ENCODE peak calls at places on chromosomes 11 and 22, in seven cellular contexts. O is fibroblast of lung; J is fibroblast of pulmonary artery; T is heart right ventricle; G is esophagus squamous epithelium; F is CD4-positive, alpha-beta T cell; K is right lobe of liver. Q is an unnamed sample.

GRCh38 chr22:39205344-39206021 is 39.3 kb downstream of the PDGFB start:
- DNase-seq in J (peak), T (no peak), K (no peak), F (peak), G (no peak), O (peak), Q (no peak)

GRCh38 chr22:48403521-48403921 is 1424.2 kb downstream of the BRD1 start:
- DNase-seq in K (no peak), T (no peak), G (no peak), O (no peak), F (no peak), J (no peak), Q (peak)

GRCh38 chr11:111459506-111460270 is 52.5 kb downstream of the BTG4 start:
- DNase-seq in O (no peak), K (no peak), F (no peak), T (no peak), G (no peak), J (no peak), Q (peak)

GRCh38 chr11:126438691-126439090 is 83.2 kb downstream of the ST3GAL4 start:
- DNase-seq in G (no peak), O (no peak), K (no peak), F (no peak), T (no peak), J (no peak), Q (no peak)

GRCh38 chr11:19311306-19312030 is 70.7 kb upstream of the E2F8 start:
- DNase-seq in T (peak), J (peak), F (no peak), G (no peak), O (peak), K (peak), Q (no peak)

GRCh38 chr11:17631702-17632365 is 84.8 kb downstream of the OTOG start:
- DNase-seq in J (no peak), F (no peak), O (no peak), K (no peak), T (no peak), G (no peak), Q (no peak)

GRCh38 chr11:8338138-8338537 is 74.5 kb upstream of the LMO1 start:
- DNase-seq in G (no peak), K (peak), F (no peak), J (peak), O (no peak), T (peak), Q (no peak)

GRCh38 chr11:100576044-100577021 is 110.8 kb upstream of the ARHGAP42 start:
- DNase-seq in T (peak), K (no peak), G (no peak), F (no peak), J (peak), O (peak), Q (no peak)

GRCh38 chr11:28666632-28667031 is 558.4 kb downstream of the METTL15 start:
- DNase-seq in G (no peak), O (no peak), K (no peak), T (no peak), J (no peak), F (no peak), Q (no peak)

GRCh38 chr22:46734830-46735453 is 3.1 kb downstream of the CERK start:
- DNase-seq in J (no peak), O (no peak), F (peak), K (peak), T (no peak), G (no peak), Q (no peak)

GRCh38 chr22:35905894-35906293 is 122.7 kb downstream of the RBFOX2 start:
- DNase-seq in J (no peak), K (no peak), G (no peak), T (no peak), F (no peak), O (peak), Q (no peak)

GRCh38 chr11:98143661-98144060 is 877.1 kb upstream of the CNTN5 start:
- DNase-seq in G (no peak), J (no peak), T (no peak), F (no peak), K (no peak), O (no peak), Q (no peak)

GRCh38 chr11:117824571-117825537 is at the start of gene FXYD2:
- DNase-seq in F (peak), K (peak), O (no peak), G (no peak), T (peak), J (peak), Q (no peak)

GRCh38 chr11:103633819-103634590 is 402.4 kb upstream of the DDI1 start:
- DNase-seq in J (peak), K (no peak), T (no peak), F (no peak), G (no peak), O (no peak), Q (no peak)

GRCh38 chr11:2380807-2381350 is 3.8 kb downstream of the CD81 start:
- DNase-seq in J (peak), F (no peak), G (no peak), O (no peak), K (peak), T (peak), Q (no peak)

GRCh38 chr11:105361651-105362050 is 222.1 kb upstream of the CARD18 start:
- DNase-seq in F (no peak), O (no peak), J (no peak), G (no peak), T (no peak), K (no peak), Q (no peak)

GRCh38 chr11:126310229-126310991 is 6.5 kb downstream of the DCPS start:
- DNase-seq in T (peak), O (peak), J (peak), K (peak), G (no peak), F (peak), Q (peak)

GRCh38 chr22:46792061-46792796 is 29.8 kb downstream of the TBC1D22A start:
- DNase-seq in O (no peak), K (no peak), F (no peak), J (no peak), T (no peak), G (no peak), Q (no peak)

GRCh38 chr22:25176175-25176574 is 23.5 kb upstream of the CRYBB3 start:
- DNase-seq in J (no peak), K (no peak), O (no peak), T (no peak), G (no peak), F (no peak), Q (no peak)

GRCh38 chr11:67312187-67313021 is 9.1 kb downstream of the SSH3 start:
- DNase-seq in F (peak), T (no peak), K (no peak), O (no peak), G (no peak), J (no peak), Q (no peak)

GRCh38 chr11:100550910-100551309 is 136.2 kb upstream of the ARHGAP42 start:
- DNase-seq in K (no peak), G (no peak), F (no peak), J (no peak), O (no peak), T (no peak), Q (no peak)

GRCh38 chr11:47264119-47264915 is 5.6 kb upstream of the MADD start:
- DNase-seq in G (no peak), F (no peak), T (no peak), J (peak), K (no peak), O (peak), Q (no peak)

GRCh38 chr11:62811659-62812058 is 6.4 kb upstream of the NXF1 start:
- DNase-seq in O (no peak), J (no peak), F (no peak), G (no peak), K (no peak), T (no peak), Q (no peak)

GRCh38 chr22:19354201-19354600 is 62.7 kb upstream of the CLTCL1 start:
- DNase-seq in F (no peak), T (no peak), O (no peak), K (no peak), G (no peak), J (no peak), Q (no peak)

GRCh38 chr11:30816959-30817880 is 231.1 kb upstream of the MPPED2 start:
- DNase-seq in G (no peak), T (no peak), J (no peak), O (no peak), K (no peak), F (no peak), Q (no peak)

GRCh38 chr11:119382101-119382500 is 611 bp upstream of the USP2 start:
- DNase-seq in G (no peak), J (no peak), K (no peak), T (no peak), F (no peak), O (no peak), Q (no peak)

GRCh38 chr11:102368472-102368871 is 21.5 kb downstream of the BIRC2 start:
- DNase-seq in G (no peak), F (no peak), J (no peak), K (no peak), O (no peak), T (no peak), Q (no peak)

GRCh38 chr22:23157560-23158515 is 12.6 kb downstream of the RAB36 start:
- DNase-seq in T (no peak), J (no peak), O (no peak), F (no peak), G (no peak), K (peak), Q (no peak)

GRCh38 chr11:108890482-108891092 is 225.7 kb downstream of the DDX10 start:
- DNase-seq in K (no peak), O (no peak), T (no peak), F (no peak), G (no peak), J (no peak), Q (no peak)

GRCh38 chr11:126419801-126420729 is 64.6 kb downstream of the ST3GAL4 start:
- DNase-seq in K (no peak), T (no peak), F (no peak), G (no peak), O (peak), J (peak), Q (no peak)

GRCh38 chr11:64250875-64251721 is at the start of gene PLCB3:
- DNase-seq in T (peak), G (no peak), O (peak), J (no peak), F (peak), K (no peak), Q (no peak)

GRCh38 chr11:8083088-8083395 is 2.0 kb downstream of the TUB start:
- DNase-seq in T (no peak), O (no peak), G (no peak), F (no peak), K (no peak), J (no peak), Q (no peak)

GRCh38 chr11:102114032-102114431 is 3.8 kb downstream of the YAP1 start:
- DNase-seq in K (no peak), G (no peak), O (no peak), F (no peak), J (no peak), T (no peak), Q (no peak)

GRCh38 chr22:50011447-50012200 is 941 bp downstream of the IL17REL start:
- DNase-seq in G (no peak), F (no peak), K (no peak), O (no peak), J (no peak), T (no peak), Q (no peak)
- TF ChIP-seq CTCF in G (no peak), F (no peak), K (no peak), O (no peak), J (no peak), T (no peak), Q (no peak)

GRCh38 chr22:28935713-28936112 is 52.3 kb downstream of the ZNRF3 start:
- DNase-seq in T (no peak), G (no peak), O (no peak), F (no peak), J (no peak), K (no peak), Q (no peak)
- TF ChIP-seq CTCF in T (no peak), G (peak), O (peak), F (no peak), J (peak), K (no peak), Q (peak)

GRCh38 chr11:96155627-96156378 is 187.2 kb downstream of the MAML2 start:
- DNase-seq in J (peak), G (no peak), T (peak), F (no peak), K (peak), O (peak), Q (peak)
- TF ChIP-seq CTCF in J (peak), G (no peak), T (peak), F (no peak), K (peak), O (peak), Q (peak)

GRCh38 chr11:44632466-44633123 is 67.1 kb downstream of the CD82 start:
- DNase-seq in T (peak), J (peak), G (no peak), K (peak), F (peak), O (peak), Q (peak)
- TF ChIP-seq CTCF in T (peak), J (peak), G (peak), K (peak), F (peak), O (peak), Q (peak)

GRCh38 chr11:33742249-33742851 is 6.1 kb upstream of the CD59 start:
- DNase-seq in O (no peak), G (no peak), K (no peak), T (no peak), F (no peak), J (peak), Q (no peak)
- TF ChIP-seq CTCF in O (no peak), G (peak), K (peak), T (peak), F (peak), J (peak), Q (peak)

GRCh38 chr11:78961186-78961782 is 386.6 kb upstream of the NARS2 start:
- DNase-seq in G (no peak), O (peak), J (peak), K (no peak), T (peak), F (no peak), Q (no peak)
- TF ChIP-seq CTCF in G (peak), O (peak), J (peak), K (peak), T (peak), F (no peak), Q (peak)

GRCh38 chr11:72704028-72704782 is 30.0 kb upstream of the PDE2A start:
- DNase-seq in F (no peak), K (no peak), T (no peak), J (no peak), G (no peak), O (no peak), Q (no peak)
- TF ChIP-seq CTCF in F (no peak), K (no peak), T (no peak), J (peak), G (no peak), O (peak), Q (no peak)

Q was measured in osteocyte.